ENCODE peak calls at places on chromosomes 13 and 19, in four cellular contexts. U, P, V and H are unnamed samples.

GRCh38 chr19:11480927-11481776 is at the start of gene ELAVL3:
- DNase-seq in U (no peak), P (no peak), V (peak), H (no peak)

GRCh38 chr13:51249767-51250741 is 27.9 kb downstream of the FAM124A start:
- DNase-seq in V (no peak), U (no peak), P (no peak), H (no peak)

GRCh38 chr13:46296920-46297319 is 85.2 kb downstream of the LRRC63 start:
- DNase-seq in U (no peak), P (no peak), V (no peak), H (no peak)

GRCh38 chr13:112961457-112962369 is 7.3 kb upstream of the MCF2L start:
- DNase-seq in P (no peak), V (no peak), U (no peak), H (no peak)

GRCh38 chr13:108120332-108120731 is 95.0 kb downstream of the LIG4 start:
- DNase-seq in P (no peak), U (no peak), V (peak), H (no peak)

GRCh38 chr13:113862766-113863510 is 938 bp downstream of the GAS6 start:
- DNase-seq in U (no peak), P (no peak), V (no peak), H (no peak)

GRCh38 chr19:50332014-50332263 is 2.8 kb upstream of the KCNC3 start:
- DNase-seq in U (no peak), V (no peak), P (no peak), H (no peak)

GRCh38 chr19:17766543-17767131 is 15.4 kb downstream of the FCHO1 start:
- DNase-seq in P (no peak), V (no peak), U (peak), H (peak)

GRCh38 chr13:25181597-25181996 is 9.5 kb upstream of the AMER2 start:
- DNase-seq in P (no peak), U (no peak), V (no peak), H (no peak)

GRCh38 chr13:111423168-111423785 is 102.8 kb downstream of the TEX29 start:
- DNase-seq in U (no peak), V (no peak), P (no peak), H (no peak)

GRCh38 chr13:114063545-114064515 is 68.6 kb downstream of the RASA3 start:
- DNase-seq in V (no peak), U (no peak), P (no peak), H (no peak)

GRCh38 chr19:11265785-11266236 is 3.5 kb upstream of the DOCK6 start:
- DNase-seq in U (no peak), V (no peak), P (no peak), H (no peak)

GRCh38 chr13:26024558-26024957 is 27.3 kb downstream of the SHISA2 start:
- DNase-seq in V (no peak), P (no peak), U (no peak), H (no peak)

GRCh38 chr13:40152145-40152544 is 496.7 kb downstream of the COG6 start:
- DNase-seq in P (no peak), V (no peak), U (no peak), H (no peak)

GRCh38 chr19:47438793-47439220 is 19.5 kb upstream of the MEIS3 start:
- DNase-seq in V (no peak), U (no peak), P (no peak), H (no peak)

GRCh38 chr13:43348397-43348796 is 325.0 kb downstream of the DNAJC15 start:
- DNase-seq in U (no peak), P (no peak), V (no peak), H (no peak)